ENCODE peak calls at places on chromosomes 4 and X, in eight cellular contexts. F, D, Z, J, L, V, A and O are unnamed samples.

GRCh38 chrX:129496625-129497024 is 26.7 kb downstream of the SMARCA1 start:
- DNase-seq in F (no peak), D (no peak), Z (no peak), J (peak; percentile 8), L (no peak), V (no peak), A (no peak), O (no peak)

GRCh38 chrX:23525531-23525930 is 141.8 kb upstream of the PRDX4 start:
- DNase-seq in F (no peak), D (no peak), Z (no peak), J (no peak), L (no peak), V (no peak), A (peak; percentile 67), O (no peak)

GRCh38 chr4:12723849-12724447 is 760.2 kb downstream of the RAB28 start:
- DNase-seq in F (no peak), D (peak; percentile 57), Z (no peak), J (no peak), L (no peak), V (no peak), A (no peak), O (no peak)

GRCh38 chr4:51843309-51844156 is 580 bp downstream of the DCUN1D4 start:
- DNase-seq in F (peak; percentile 57), D (peak; percentile 75), Z (no peak), J (peak; percentile 26), L (peak; percentile 71), V (peak; percentile 65), A (peak; percentile 99), O (peak; percentile 39)

GRCh38 chrX:26651755-26652154 is 435.8 kb downstream of the MAGEB5 start:
- DNase-seq in F (no peak), D (no peak), Z (no peak), J (no peak), L (no peak), V (no peak), A (no peak), O (no peak)

GRCh38 chr4:169098054-169098896 is 88.2 kb upstream of the CBR4 start:
- DNase-seq in F (no peak), D (no peak), Z (no peak), J (no peak), L (no peak), V (no peak), A (no peak), O (no peak)

GRCh38 chr4:2426069-2426397 is 7.3 kb downstream of the CFAP99 start:
- DNase-seq in F (no peak), D (no peak), Z (no peak), J (no peak), L (no peak), V (no peak), A (no peak), O (no peak)

GRCh38 chrX:154748712-154749339 is 2.1 kb downstream of the GAB3 start:
- DNase-seq in F (peak; percentile 37), D (peak; percentile 61), Z (peak; percentile 1), J (no peak), L (peak; percentile 33), V (peak; percentile 50), A (peak; percentile 6), O (peak; percentile 13)

GRCh38 chrX:37302569-37302968 is 46.6 kb upstream of the PRRG1 start:
- DNase-seq in F (no peak), D (peak; percentile 26), Z (no peak), J (no peak), L (no peak), V (no peak), A (no peak), O (no peak)

GRCh38 chr4:168981460-168981859 is 28.6 kb downstream of the CBR4 start:
- DNase-seq in F (no peak), D (no peak), Z (no peak), J (no peak), L (no peak), V (no peak), A (no peak), O (no peak)

GRCh38 chr4:163540977-163541376 is 46.5 kb downstream of the TMA16 start:
- DNase-seq in F (no peak), D (no peak), Z (no peak), J (peak; percentile 61), L (no peak), V (peak; percentile 76), A (peak; percentile 92), O (no peak)

GRCh38 chr4:76748649-76749048 is 149.3 kb downstream of the SOWAHB start:
- DNase-seq in F (no peak), D (no peak), Z (no peak), J (no peak), L (no peak), V (no peak), A (no peak), O (no peak)

GRCh38 chrX:145886469-145886868 is 68.8 kb downstream of the SLITRK2 start:
- DNase-seq in F (no peak), D (no peak), Z (no peak), J (no peak), L (no peak), V (no peak), A (no peak), O (no peak)

GRCh38 chrX:75229774-75230173 is 44.1 kb upstream of the UPRT start:
- DNase-seq in F (no peak), D (no peak), Z (no peak), J (no peak), L (no peak), V (no peak), A (no peak), O (no peak)

GRCh38 chrX:69263421-69263820 is 98.2 kb upstream of the PJA1 start:
- DNase-seq in F (no peak), D (no peak), Z (no peak), J (no peak), L (no peak), V (no peak), A (no peak), O (no peak)